ENCODE peak calls at places on chromosomes 4 and X, in eight cellular contexts. G is spleen, Y is HCT116, H is H1, Z is transverse colon, R is GM12878, Q is Panc1, O is K562. C is an unnamed sample.

GRCh38 chrX:71106427-71106826 is at the start of gene CXorf65:
- DNase-seq in G (peak; percentile 22), Y (no peak), H (no peak), Z (no peak), R (no peak), Q (no peak), O (peak; percentile 60), C (no peak)

GRCh38 chr4:54050214-54050904 is 14.0 kb downstream of the CHIC2 start:
- DNase-seq in G (no peak), Y (no peak), H (no peak), Z (no peak), R (no peak), Q (no peak), O (no peak), C (no peak)

GRCh38 chr4:42425146-42426065 is 28.1 kb downstream of the SHISA3 start:
- DNase-seq in G (no peak), Y (no peak), H (no peak), Z (no peak), R (no peak), Q (no peak), O (no peak), C (no peak)

GRCh38 chr4:80540349-80540748 is 204.8 kb downstream of the CFAP299 start:
- DNase-seq in G (no peak), Y (no peak), H (no peak), Z (no peak), R (no peak), Q (no peak), O (no peak), C (no peak)

GRCh38 chrX:72309297-72310071 is 3.8 kb upstream of the CITED1 start:
- DNase-seq in G (no peak), Y (no peak), H (no peak), Z (no peak), R (no peak), Q (no peak), O (peak; percentile 37), C (peak; percentile 52)

GRCh38 chrX:20421697-20422096 is 155.0 kb upstream of the RPS6KA3 start:
- DNase-seq in G (no peak), Y (no peak), H (no peak), Z (no peak), R (no peak), Q (no peak), O (no peak), C (no peak)

GRCh38 chrX:136209016-136209738 is 42.0 kb downstream of the MAP7D3 start:
- DNase-seq in G (no peak), Y (no peak), H (no peak), Z (peak; percentile 45), R (no peak), Q (no peak), O (peak; percentile 50), C (no peak)

GRCh38 chr4:144461906-144462305 is 184.1 kb upstream of the HHIP start:
- DNase-seq in G (no peak), Y (no peak), H (no peak), Z (no peak), R (no peak), Q (no peak), O (no peak), C (no peak)

GRCh38 chrX:31199051-31199769 is 127.4 kb upstream of the FTHL17 start:
- DNase-seq in G (no peak), Y (no peak), H (no peak), Z (no peak), R (no peak), Q (no peak), O (no peak), C (no peak)

GRCh38 chrX:20913760-20914159 is 460.5 kb upstream of the CNKSR2 start:
- DNase-seq in G (no peak), Y (no peak), H (no peak), Z (no peak), R (no peak), Q (no peak), O (no peak), C (no peak)

GRCh38 chr4:127406187-127406586 is 226.6 kb upstream of the INTU start:
- DNase-seq in G (no peak), Y (no peak), H (no peak), Z (no peak), R (no peak), Q (no peak), O (no peak), C (no peak)

GRCh38 chr4:127162741-127163140 is 470.0 kb upstream of the INTU start:
- DNase-seq in G (no peak), Y (no peak), H (no peak), Z (no peak), R (no peak), Q (no peak), O (no peak), C (no peak)

GRCh38 chrX:15838017-15838416 is 16.6 kb downstream of the AP1S2 start:
- DNase-seq in G (no peak), Y (no peak), H (no peak), Z (no peak), R (no peak), Q (no peak), O (peak; percentile 17), C (no peak)

GRCh38 chr4:93897559-93897958 is 69.0 kb downstream of the ATOH1 start:
- DNase-seq in G (no peak), Y (peak; percentile 6), H (no peak), Z (no peak), R (no peak), Q (no peak), O (peak; percentile 6), C (no peak)

GRCh38 chrX:68832516-68833447 is 4.0 kb downstream of the EFNB1 start:
- DNase-seq in G (no peak), Y (no peak), H (no peak), Z (no peak), R (no peak), Q (no peak), O (no peak), C (peak; percentile 79)

GRCh38 chr4:186715077-186715476 is 8.6 kb downstream of the FAT1 start:
- DNase-seq in G (no peak), Y (no peak), H (no peak), Z (no peak), R (no peak), Q (no peak), O (no peak), C (no peak)

GRCh38 chrX:21479695-21480280 is 105.6 kb downstream of the CNKSR2 start:
- DNase-seq in G (no peak), Y (no peak), H (no peak), Z (no peak), R (no peak), Q (peak; percentile 12), O (peak; percentile 4), C (no peak)

GRCh38 chr4:3045500-3045850 is 28.9 kb downstream of the HTT-AS start:
- DNase-seq in G (peak; percentile 94), Y (no peak), H (no peak), Z (peak; percentile 63), R (no peak), Q (no peak), O (peak; percentile 49), C (no peak)

GRCh38 chrX:68684291-68684918 is 36.9 kb downstream of the STARD8 start:
- DNase-seq in G (peak; percentile 89), Y (no peak), H (no peak), Z (peak; percentile 18), R (no peak), Q (no peak), O (peak; percentile 37), C (no peak)

DNA sequence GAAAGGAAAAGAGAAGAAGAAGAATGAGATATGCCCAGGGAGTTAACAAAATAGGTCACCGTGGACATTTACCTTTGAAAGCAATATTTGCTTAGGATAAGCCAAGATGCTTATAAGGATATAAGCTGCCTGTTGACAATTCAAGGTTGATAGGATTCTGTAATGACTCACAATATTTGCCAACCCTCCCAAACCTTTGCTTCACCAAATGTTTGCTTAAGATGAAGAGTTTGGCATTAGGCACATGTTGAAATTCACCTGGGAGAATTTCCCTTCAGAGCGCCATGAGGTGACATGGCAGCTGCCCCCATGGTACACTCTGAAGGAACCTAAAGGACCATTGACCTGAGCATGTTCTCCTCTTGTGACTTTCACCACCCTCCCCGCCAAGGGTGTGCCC is 4.6 kb downstream of the PALLD start:
- DNase-seq in G (no peak), Y (no peak), H (no peak), Z (no peak), R (no peak), Q (no peak), O (no peak), C (no peak)
- TF ChIP-seq POLR2AphosphoS5 in G (no peak), Y (no peak), H (no peak), Z (no peak), R (no peak), Q (no peak), O (no peak), C (no peak)

GRCh38 chrX:47311857-47312774 is 58.3 kb upstream of the ZNF157 start:
- DNase-seq in G (no peak), Y (peak; percentile 35), H (no peak), Z (peak; percentile 43), R (no peak), Q (peak; percentile 36), O (peak; percentile 61), C (no peak)
- TF ChIP-seq CTCF in G (peak; percentile 7), Y (peak; percentile 56), H (peak; percentile 61), Z (peak; percentile 35), R (peak; percentile 45), Q (peak; percentile 84), O (peak; percentile 59), C (no peak)

DNA sequence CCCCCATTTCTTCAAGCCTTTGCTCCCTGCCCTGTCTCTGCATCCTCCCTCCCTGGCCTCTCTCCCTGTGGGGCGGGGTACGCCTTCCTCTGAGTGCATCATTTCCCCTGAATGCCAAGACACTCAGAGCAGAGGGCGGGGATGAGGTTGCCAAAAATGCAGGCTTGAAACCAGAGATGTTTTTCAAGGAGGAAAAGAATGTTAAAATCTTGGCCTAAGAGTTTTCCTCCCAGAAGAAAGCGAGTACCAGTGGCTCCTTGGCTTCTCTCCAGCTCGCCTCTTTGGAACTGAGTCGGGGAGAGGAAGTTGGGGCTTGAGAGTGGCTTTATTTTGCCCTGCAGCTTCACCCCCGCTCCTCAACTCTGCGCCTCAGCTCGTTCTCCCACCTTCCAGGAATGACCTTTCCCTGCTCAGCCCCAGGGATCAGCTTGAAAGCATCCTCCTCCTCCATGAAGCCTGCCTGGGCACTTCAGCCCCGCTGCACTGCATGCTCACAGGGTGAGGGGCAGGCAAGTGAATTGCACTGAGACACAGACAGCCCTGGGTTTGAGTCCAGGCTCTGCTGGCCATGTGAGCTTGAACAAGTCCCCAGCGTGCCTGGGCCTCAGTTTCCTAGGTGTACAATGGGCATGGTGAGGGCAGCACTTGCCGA is 57.5 kb upstream of the SORCS2 start:
- DNase-seq in G (no peak), Y (no peak), H (no peak), Z (peak; percentile 32), R (no peak), Q (no peak), O (no peak), C (no peak)
- TF ChIP-seq POLR2AphosphoS5 in G (no peak), Y (no peak), H (no peak), Z (no peak), R (no peak), Q (no peak), O (no peak), C (peak; percentile 44)

GRCh38 chrX:38379088-38379487 is 26.7 kb downstream of the OTC start:
- DNase-seq in G (no peak), Y (no peak), H (no peak), Z (no peak), R (no peak), Q (no peak), O (no peak), C (no peak)

GRCh38 chrX:38376747-38377146 is 24.3 kb downstream of the OTC start:
- DNase-seq in G (no peak), Y (no peak), H (no peak), Z (no peak), R (no peak), Q (no peak), O (no peak), C (no peak)

GRCh38 chrX:38374431-38374830 is 22.0 kb downstream of the OTC start:
- DNase-seq in G (no peak), Y (no peak), H (no peak), Z (no peak), R (no peak), Q (no peak), O (no peak), C (no peak)

GRCh38 chrX:38375888-38376287 is 23.5 kb downstream of the OTC start:
- DNase-seq in G (no peak), Y (peak; percentile 0), H (no peak), Z (no peak), R (no peak), Q (peak; percentile 7), O (peak; percentile 8), C (no peak)
- TF ChIP-seq CTCF in G (no peak), Y (peak; percentile 53), H (peak; percentile 50), Z (peak; percentile 25), R (peak; percentile 42), Q (peak; percentile 44), O (peak; percentile 37), C (no peak)